ENCODE peak calls at places on chromosome 22, in four cellular contexts. One of them, this sample, is unnamed.

GRCh38 chr22:44544523-44545433 is 46.7 kb upstream of the RTL6 start:
- DNase-seq in ascending aorta: no peak
- DNase-seq in H1: no peak
- DNase-seq in brain microvascular endothelial cell: no peak
- DNase-seq in this sample: no peak

GRCh38 chr22:27749597-27750225 is 51.8 kb downstream of the MN1 start:
- DNase-seq in ascending aorta: no peak
- DNase-seq in H1: no peak
- DNase-seq in brain microvascular endothelial cell: peak
- DNase-seq in this sample: peak

GRCh38 chr22:50148991-50149721 is 21.4 kb upstream of the PANX2 start:
- DNase-seq in ascending aorta: no peak
- DNase-seq in H1: peak
- DNase-seq in brain microvascular endothelial cell: peak
- DNase-seq in this sample: peak

GRCh38 chr22:41650821-41651220 is 29.7 kb downstream of the XRCC6 start:
- DNase-seq in ascending aorta: no peak
- DNase-seq in H1: no peak
- DNase-seq in brain microvascular endothelial cell: no peak
- DNase-seq in this sample: no peak

GRCh38 chr22:39898997-39899396 is 1.9 kb upstream of the GRAP2 start:
- DNase-seq in ascending aorta: no peak
- DNase-seq in H1: no peak
- DNase-seq in brain microvascular endothelial cell: no peak
- DNase-seq in this sample: no peak

GRCh38 chr22:25953276-25953675 is 211.3 kb downstream of the MYO18B start:
- DNase-seq in ascending aorta: no peak
- DNase-seq in H1: no peak
- DNase-seq in brain microvascular endothelial cell: no peak
- DNase-seq in this sample: no peak

GRCh38 chr22:32308934-32309333 is 48.7 kb upstream of the RFPL3 start:
- DNase-seq in ascending aorta: no peak
- DNase-seq in H1: peak
- DNase-seq in brain microvascular endothelial cell: no peak
- DNase-seq in this sample: no peak

GRCh38 chr22:31753005-31753633 is 700 bp upstream of the DEPDC5 start:
- DNase-seq in ascending aorta: no peak
- DNase-seq in H1: peak
- DNase-seq in brain microvascular endothelial cell: no peak
- DNase-seq in this sample: peak

GRCh38 chr22:18126606-18127005 is 16.0 kb downstream of the TUBA8 start:
- DNase-seq in ascending aorta: no peak
- DNase-seq in H1: no peak
- DNase-seq in brain microvascular endothelial cell: no peak
- DNase-seq in this sample: no peak

GRCh38 chr22:24302591-24302990 is 32.0 kb downstream of the SPECC1L start:
- DNase-seq in ascending aorta: no peak
- DNase-seq in H1: no peak
- DNase-seq in brain microvascular endothelial cell: no peak
- DNase-seq in this sample: no peak

GRCh38 chr22:26401726-26402125 is 27.3 kb upstream of the ASPHD2 start:
- DNase-seq in ascending aorta: no peak
- DNase-seq in H1: no peak
- DNase-seq in brain microvascular endothelial cell: no peak
- DNase-seq in this sample: no peak

GRCh38 chr22:22082960-22083359 is 100.4 kb upstream of the TOP3B start:
- DNase-seq in ascending aorta: no peak
- DNase-seq in H1: no peak
- DNase-seq in brain microvascular endothelial cell: no peak
- DNase-seq in this sample: no peak

GRCh38 chr22:31748490-31748889 is 1.4 kb downstream of the PRR14L start:
- DNase-seq in ascending aorta: no peak
- DNase-seq in H1: no peak
- DNase-seq in brain microvascular endothelial cell: no peak
- DNase-seq in this sample: peak

GRCh38 chr22:26139320-26139719 is 29.9 kb upstream of the SEZ6L start:
- DNase-seq in ascending aorta: no peak
- DNase-seq in H1: no peak
- DNase-seq in brain microvascular endothelial cell: no peak
- DNase-seq in this sample: no peak

GRCh38 chr22:42803454-42803853 is 53.6 kb downstream of the ARFGAP3 start:
- DNase-seq in ascending aorta: no peak
- DNase-seq in H1: no peak
- DNase-seq in brain microvascular endothelial cell: no peak
- DNase-seq in this sample: no peak

GRCh38 chr22:21754523-21755128 is 19.0 kb upstream of the YPEL1 start:
- DNase-seq in ascending aorta: no peak
- DNase-seq in H1: no peak
- DNase-seq in brain microvascular endothelial cell: peak
- DNase-seq in this sample: peak

GRCh38 chr22:28341001-28341400 is 338.6 kb downstream of the TTC28 start:
- DNase-seq in ascending aorta: no peak
- DNase-seq in H1: no peak
- DNase-seq in brain microvascular endothelial cell: no peak
- DNase-seq in this sample: peak

GRCh38 chr22:33687464-33687863 is 232.8 kb downstream of the LARGE1 start:
- DNase-seq in ascending aorta: no peak
- DNase-seq in H1: no peak
- DNase-seq in brain microvascular endothelial cell: no peak
- DNase-seq in this sample: no peak

GRCh38 chr22:47061226-47061625 is 298.8 kb downstream of the TBC1D22A start:
- DNase-seq in ascending aorta: no peak
- DNase-seq in H1: no peak
- DNase-seq in brain microvascular endothelial cell: no peak
- DNase-seq in this sample: no peak

GRCh38 chr22:42473484-42474193 is 41.4 kb upstream of the NFAM1 start:
- DNase-seq in ascending aorta: no peak
- DNase-seq in H1: no peak
- DNase-seq in brain microvascular endothelial cell: peak
- DNase-seq in this sample: peak

GRCh38 chr22:49624421-49625177 is 203.1 kb downstream of the BRD1 start:
- DNase-seq in ascending aorta: no peak
- DNase-seq in H1: no peak
- DNase-seq in brain microvascular endothelial cell: no peak
- DNase-seq in this sample: no peak

GRCh38 chr22:50693462-50693861 is 20.8 kb downstream of the SHANK3 start:
- DNase-seq in ascending aorta: no peak
- DNase-seq in H1: no peak
- DNase-seq in brain microvascular endothelial cell: no peak
- DNase-seq in this sample: no peak

GRCh38 chr22:28799125-28799833 is 1.1 kb downstream of the XBP1 start:
- DNase-seq in ascending aorta: no peak
- DNase-seq in H1: no peak
- DNase-seq in brain microvascular endothelial cell: peak
- DNase-seq in this sample: peak

GRCh38 chr22:27416553-27417427 is 384.8 kb downstream of the MN1 start:
- DNase-seq in ascending aorta: no peak
- DNase-seq in H1: peak
- DNase-seq in brain microvascular endothelial cell: peak
- DNase-seq in this sample: peak

GRCh38 chr22:33397381-33397907 is 339.3 kb upstream of the SYN3 start:
- DNase-seq in ascending aorta: no peak
- DNase-seq in H1: no peak
- DNase-seq in brain microvascular endothelial cell: no peak
- DNase-seq in this sample: no peak

GRCh38 chr22:48568736-48569330 is 1258.8 kb downstream of the BRD1 start:
- DNase-seq in ascending aorta: no peak
- DNase-seq in H1: no peak
- DNase-seq in brain microvascular endothelial cell: no peak
- DNase-seq in this sample: no peak
- TF ChIP-seq CTCF in ascending aorta: no peak
- TF ChIP-seq CTCF in H1: no peak
- TF ChIP-seq CTCF in brain microvascular endothelial cell: no peak
- TF ChIP-seq CTCF in this sample: no peak

GRCh38 chr22:38750104-38750503 is 5.7 kb downstream of the SUN2 start:
- DNase-seq in ascending aorta: no peak
- DNase-seq in H1: no peak
- DNase-seq in brain microvascular endothelial cell: no peak
- DNase-seq in this sample: no peak

GRCh38 chr22:38751422-38752346 is 4.1 kb downstream of the SUN2 start:
- DNase-seq in ascending aorta: no peak
- DNase-seq in H1: no peak
- DNase-seq in brain microvascular endothelial cell: no peak
- DNase-seq in this sample: no peak

GRCh38 chr22:38750638-38751037 is 5.2 kb downstream of the SUN2 start:
- DNase-seq in ascending aorta: no peak
- DNase-seq in H1: no peak
- DNase-seq in brain microvascular endothelial cell: no peak
- DNase-seq in this sample: no peak

GRCh38 chr22:38748487-38749136 is 7.2 kb downstream of the SUN2 start:
- DNase-seq in ascending aorta: no peak
- DNase-seq in H1: no peak
- DNase-seq in brain microvascular endothelial cell: no peak
- DNase-seq in this sample: no peak

DNA sequence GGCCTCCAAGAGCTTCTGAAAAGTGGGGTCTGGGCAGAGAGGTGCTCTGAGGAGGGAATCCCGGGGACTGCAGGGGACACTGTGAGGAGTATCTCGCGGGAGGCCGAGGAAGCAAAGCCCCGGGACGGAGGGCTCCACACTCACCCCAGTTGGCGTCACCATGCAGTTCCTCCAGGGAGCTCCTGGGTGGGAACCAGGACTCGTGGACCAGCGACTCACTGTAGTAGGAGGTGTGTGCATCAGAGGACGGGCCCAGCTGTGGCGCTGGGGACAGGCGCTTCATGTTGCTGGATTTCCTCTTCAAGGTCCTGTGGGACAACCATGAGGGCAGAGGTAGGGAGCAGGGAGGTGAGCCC is 4.8 kb downstream of the SUN2 start:
- DNase-seq in ascending aorta: no peak
- DNase-seq in H1: no peak
- DNase-seq in brain microvascular endothelial cell: no peak
- DNase-seq in this sample: no peak
- H3K4me3 ChIP-seq in ascending aorta: no peak
- H3K4me3 ChIP-seq in H1: no peak
- H3K4me3 ChIP-seq in brain microvascular endothelial cell: no peak
- H3K4me3 ChIP-seq in this sample: no peak

DNA sequence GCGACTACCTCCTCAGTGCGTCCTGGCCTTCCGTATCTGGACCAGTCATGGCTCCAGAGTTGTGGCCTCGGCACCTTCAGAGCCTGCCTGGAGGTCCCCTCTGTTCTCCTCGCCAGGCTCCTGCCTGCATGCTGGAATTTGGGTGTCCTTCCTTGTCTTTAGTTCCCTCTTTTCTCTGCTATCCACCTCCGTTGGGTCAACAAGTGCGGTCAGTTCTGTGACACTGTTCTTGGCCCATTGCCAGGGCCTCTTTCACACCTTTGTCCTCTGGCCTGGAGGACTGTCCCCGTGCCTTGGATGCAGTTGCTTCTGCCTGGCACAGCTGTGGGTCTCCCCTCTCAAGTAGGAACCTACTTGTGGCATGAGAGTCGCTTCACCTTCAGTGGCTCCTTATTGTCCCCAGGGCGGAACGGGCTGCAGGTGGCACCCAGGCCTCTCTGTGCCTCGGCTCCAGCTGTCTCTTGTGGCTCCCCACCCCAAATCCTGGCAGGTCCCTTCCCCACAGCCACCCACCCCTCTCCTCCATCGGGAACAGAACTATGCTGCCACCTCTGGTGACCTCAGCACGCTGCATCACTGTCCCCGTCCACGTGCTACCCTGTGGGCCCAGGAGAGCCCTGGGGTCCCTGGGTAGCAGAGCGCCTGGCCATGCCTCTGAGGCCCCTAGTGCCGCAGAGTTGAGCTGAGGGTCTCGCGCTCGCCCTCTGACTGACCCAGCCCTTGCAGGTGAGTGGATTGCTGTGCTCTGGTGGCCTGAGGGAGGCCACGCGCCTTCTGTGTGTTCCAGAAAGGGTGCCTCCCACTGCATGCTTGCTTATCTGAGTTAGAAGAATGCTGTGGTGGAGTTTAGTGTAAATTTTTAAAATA is 4.7 kb downstream of the DGCR8 start:
- DNase-seq in ascending aorta: no peak
- DNase-seq in H1: peak
- DNase-seq in brain microvascular endothelial cell: no peak
- DNase-seq in this sample: peak
- TF ChIP-seq CTCF in ascending aorta: no peak
- TF ChIP-seq CTCF in H1: peak
- TF ChIP-seq CTCF in brain microvascular endothelial cell: peak
- TF ChIP-seq CTCF in this sample: peak

GRCh38 chr22:30607939-30608338 is 965 bp downstream of the TCN2 start:
- DNase-seq in ascending aorta: no peak
- DNase-seq in H1: no peak
- DNase-seq in brain microvascular endothelial cell: no peak
- DNase-seq in this sample: no peak
- H3K4me3 ChIP-seq in ascending aorta: peak
- H3K4me3 ChIP-seq in H1: peak
- H3K4me3 ChIP-seq in brain microvascular endothelial cell: no peak
- H3K4me3 ChIP-seq in this sample: no peak

GRCh38 chr22:23117890-23118646 is 23.7 kb downstream of the RSPH14 start:
- DNase-seq in ascending aorta: no peak
- DNase-seq in H1: no peak
- DNase-seq in brain microvascular endothelial cell: no peak
- DNase-seq in this sample: no peak

GRCh38 chr22:23118647-23119491 is 22.9 kb downstream of the RSPH14 start:
- DNase-seq in ascending aorta: no peak
- DNase-seq in H1: no peak
- DNase-seq in brain microvascular endothelial cell: no peak
- DNase-seq in this sample: no peak

GRCh38 chr22:23120415-23120899 is 21.3 kb downstream of the RSPH14 start:
- DNase-seq in ascending aorta: no peak
- DNase-seq in H1: no peak
- DNase-seq in brain microvascular endothelial cell: no peak
- DNase-seq in this sample: no peak

GRCh38 chr22:23121026-23121823 is 20.6 kb downstream of the RSPH14 start:
- DNase-seq in ascending aorta: no peak
- DNase-seq in H1: no peak
- DNase-seq in brain microvascular endothelial cell: no peak
- DNase-seq in this sample: peak

GRCh38 chr22:23119492-23120414 is 22.0 kb downstream of the RSPH14 start:
- DNase-seq in ascending aorta: no peak
- DNase-seq in H1: no peak
- DNase-seq in brain microvascular endothelial cell: peak
- DNase-seq in this sample: no peak
- TF ChIP-seq CTCF in ascending aorta: no peak
- TF ChIP-seq CTCF in H1: no peak
- TF ChIP-seq CTCF in brain microvascular endothelial cell: no peak
- TF ChIP-seq CTCF in this sample: no peak

DNA sequence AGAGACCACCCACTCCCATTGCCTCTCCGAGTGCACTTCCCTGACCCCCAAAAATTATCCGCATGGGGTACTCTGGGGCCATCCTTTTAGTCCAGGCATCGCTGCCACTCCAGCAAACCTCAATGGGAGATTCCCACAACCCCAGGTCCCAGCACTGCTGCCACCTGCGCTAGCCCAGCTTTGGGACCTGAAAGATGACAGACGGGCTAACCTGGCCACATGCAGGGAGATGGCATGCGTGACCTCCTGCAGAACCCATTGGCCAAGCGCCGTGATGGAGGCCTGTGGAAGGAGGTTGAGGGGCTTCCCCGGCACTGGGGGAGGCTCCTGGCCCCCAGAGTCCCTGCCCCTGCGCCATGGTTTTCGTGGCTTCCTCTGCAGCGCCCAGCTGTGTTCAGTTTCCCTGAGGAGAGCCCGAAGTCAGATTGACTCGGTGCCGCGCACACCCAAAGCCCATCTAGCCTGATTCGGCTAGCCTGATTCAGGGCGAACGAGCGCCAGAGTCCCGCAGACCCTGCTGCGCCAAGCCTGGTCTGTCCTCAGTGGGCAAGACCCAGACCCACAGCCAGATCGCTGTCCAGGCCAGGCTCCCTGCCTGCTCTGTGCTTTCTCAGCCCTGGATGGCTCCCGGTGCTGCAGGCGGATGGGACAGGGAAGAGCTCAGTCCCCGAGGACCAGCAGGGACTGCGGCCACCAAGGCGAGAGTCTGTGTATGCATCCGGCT is 751 bp upstream of the WNT7B start:
- DNase-seq in ascending aorta: no peak
- DNase-seq in H1: peak
- DNase-seq in brain microvascular endothelial cell: no peak
- DNase-seq in this sample: no peak
- H3K4me3 ChIP-seq in ascending aorta: peak
- H3K4me3 ChIP-seq in H1: peak
- H3K4me3 ChIP-seq in brain microvascular endothelial cell: no peak
- H3K4me3 ChIP-seq in this sample: no peak

This sample was measured in foreskin fibroblast.